ENCODE peak calls at places on chromosomes 4 and X, in nine cellular contexts. Z, M, H, K, R, S, I, E and L are unnamed samples. For H3K4me1, the result is how much of the 10 kb centered on the place peaks cover.

GRCh38 chr4:164109517-164109916 is 615.0 kb downstream of the TMA16 start:
- DNase-seq in I (no peak), R (no peak), E (no peak), M (no peak), S (no peak), H (no peak), K (no peak), Z (no peak), L (no peak)

GRCh38 chr4:106172846-106173245 is 143.2 kb downstream of the TBCK start:
- DNase-seq in Z (no peak), S (no peak), M (no peak), H (no peak), I (no peak), E (no peak), K (no peak), R (no peak), L (no peak)

GRCh38 chr4:67273676-67274075 is 271.6 kb downstream of the CENPC start:
- DNase-seq in Z (no peak), R (no peak), I (no peak), E (no peak), M (no peak), K (no peak), H (no peak), S (no peak), L (no peak)

GRCh38 chr4:106695846-106696245 is 327.3 kb upstream of the GIMD1 start:
- DNase-seq in K (no peak), E (no peak), S (no peak), Z (no peak), R (no peak), H (no peak), M (no peak), I (no peak), L (no peak)

GRCh38 chr4:42397256-42397634 is at the start of gene SHISA3:
- DNase-seq in R (peak), E (no peak), I (no peak), K (no peak), S (no peak), Z (no peak), H (no peak), M (no peak), L (peak)

GRCh38 chr4:2352171-2352570 is 66.3 kb downstream of the ZFYVE28 start:
- DNase-seq in K (no peak), Z (no peak), I (no peak), M (no peak), E (no peak), H (no peak), S (no peak), R (no peak), L (no peak)

GRCh38 chr4:159237975-159238374 is 135.1 kb downstream of the RAPGEF2 start:
- DNase-seq in H (no peak), K (no peak), Z (no peak), R (no peak), I (no peak), E (no peak), M (no peak), S (no peak), L (no peak)

GRCh38 chr4:38387819-38388218 is 276.2 kb upstream of the KLF3 start:
- DNase-seq in I (no peak), R (no peak), M (no peak), E (no peak), S (no peak), H (no peak), Z (no peak), K (no peak), L (no peak)

GRCh38 chr4:84718699-84719098 is 135.8 kb downstream of the CDS1 start:
- DNase-seq in M (no peak), E (no peak), H (no peak), Z (no peak), R (no peak), I (no peak), S (no peak), K (no peak), L (no peak)

GRCh38 chrX:41452565-41452964 is 5.4 kb downstream of the NYX start:
- DNase-seq in Z (no peak), R (peak), H (no peak), M (no peak), I (no peak), S (no peak), K (no peak), E (no peak), L (no peak)

GRCh38 chr4:41446391-41446790 is 91.6 kb upstream of the LIMCH1 start:
- DNase-seq in K (no peak), M (no peak), R (no peak), S (no peak), Z (no peak), H (no peak), I (no peak), E (no peak), L (no peak)

GRCh38 chr4:106114284-106114683 is 201.7 kb downstream of the TBCK start:
- DNase-seq in M (no peak), Z (no peak), E (no peak), S (no peak), K (no peak), R (no peak), H (no peak), I (no peak), L (no peak)

GRCh38 chrX:134396174-134396573 is 63.8 kb upstream of the HPRT1 start:
- DNase-seq in H (peak), S (peak), K (no peak), Z (no peak), M (no peak), I (no peak), E (no peak), R (no peak), L (no peak)

GRCh38 chr4:184284336-184284690 is 66.6 kb upstream of the ENPP6 start:
- DNase-seq in Z (no peak), K (no peak), M (no peak), E (no peak), I (peak), R (no peak), S (no peak), H (no peak), L (no peak)

GRCh38 chrX:130173190-130173895 is 1.6 kb downstream of the RAB33A start:
- DNase-seq in H (peak), S (no peak), K (no peak), I (peak), E (no peak), Z (no peak), R (peak), M (no peak), L (no peak)

GRCh38 chrX:65601530-65602281 is 65.7 kb upstream of the MSN start:
- DNase-seq in H (no peak), Z (peak), M (peak), R (peak), E (no peak), K (no peak), I (peak), S (peak), L (peak)

GRCh38 chr4:122882830-122883229 is 39.6 kb downstream of the NUDT6 start:
- DNase-seq in H (no peak), M (no peak), I (no peak), S (no peak), K (no peak), Z (no peak), R (no peak), E (no peak), L (no peak)

GRCh38 chr4:150988238-150988637 is 26.8 kb downstream of the LRBA start:
- DNase-seq in I (no peak), K (no peak), H (no peak), R (no peak), Z (no peak), M (no peak), S (no peak), E (no peak), L (no peak)

GRCh38 chr4:173506780-173507211 is 23.2 kb downstream of the HAND2 start:
- DNase-seq in I (peak), E (no peak), S (no peak), H (no peak), M (no peak), R (no peak), K (no peak), Z (no peak), L (no peak)

GRCh38 chr4:8543623-8544022 is 36.6 kb upstream of the GPR78 start:
- DNase-seq in S (no peak), M (no peak), E (no peak), K (no peak), H (no peak), R (no peak), I (no peak), Z (no peak), L (no peak)

GRCh38 chr4:57094482-57095223 is 15.5 kb downstream of the IGFBP7 start:
- DNase-seq in Z (no peak), I (no peak), H (no peak), E (no peak), R (peak), M (no peak), K (no peak), S (peak), L (no peak)

GRCh38 chrX:111465664-111466063 is 45.8 kb upstream of the SERTM2 start:
- DNase-seq in M (no peak), R (no peak), E (no peak), H (no peak), S (no peak), K (no peak), Z (no peak), I (no peak), L (no peak)

GRCh38 chrX:132837971-132838370 is 120.5 kb downstream of the HS6ST2 start:
- DNase-seq in S (no peak), Z (no peak), R (no peak), H (no peak), I (no peak), M (no peak), E (no peak), K (no peak), L (no peak)

GRCh38 chr4:150116506-150116905 is 38.3 kb downstream of the DCLK2 start:
- DNase-seq in S (no peak), K (no peak), H (no peak), E (no peak), M (no peak), I (no peak), R (no peak), Z (no peak), L (no peak)

GRCh38 chrX:2614911-2615310 is 76.2 kb upstream of the CD99 start:
- DNase-seq in H (no peak), I (no peak), Z (no peak), R (peak), S (peak), E (no peak), K (no peak), M (no peak), L (no peak)

GRCh38 chr4:73376962-73377361 is 27.1 kb upstream of the ALB start:
- DNase-seq in I (no peak), Z (no peak), K (no peak), H (no peak), E (no peak), M (no peak), S (no peak), R (no peak), L (no peak)

GRCh38 chr4:165813606-165814005 is 59.4 kb upstream of the TLL1 start:
- DNase-seq in E (no peak), M (no peak), Z (no peak), S (peak), K (no peak), R (no peak), I (no peak), H (no peak), L (no peak)

GRCh38 chr4:187795737-187796136 is 199.8 kb upstream of the ZFP42 start:
- DNase-seq in S (no peak), Z (no peak), R (no peak), E (no peak), I (no peak), H (no peak), K (no peak), M (no peak), L (no peak)
- H3K27ac ChIP-seq in S (no peak), Z (no peak), R (no peak), E (no peak), I (no peak), H (no peak), K (no peak), M (no peak), L (no peak)

GRCh38 chr4:168153596-168154440 is 61.5 kb downstream of the ANXA10 start:
- DNase-seq in K (no peak), E (peak), I (peak), M (peak), H (no peak), S (peak), Z (peak), R (peak), L (peak)
- H3K4me3 ChIP-seq in K (peak), E (no peak), I (peak), M (no peak), H (no peak), S (peak), Z (no peak), R (no peak), L (no peak)

GRCh38 chr4:168854216-168854921 is 155.7 kb downstream of the CBR4 start:
- DNase-seq in E (no peak), H (no peak), Z (no peak), K (no peak), M (no peak), S (no peak), I (no peak), R (no peak), L (no peak)

GRCh38 chr4:168852387-168852786 is 157.7 kb downstream of the CBR4 start:
- DNase-seq in I (no peak), R (no peak), K (no peak), M (no peak), H (no peak), Z (no peak), S (no peak), E (no peak), L (no peak)

GRCh38 chr4:168853770-168854169 is 156.3 kb downstream of the CBR4 start:
- DNase-seq in K (no peak), I (no peak), R (no peak), E (no peak), M (no peak), H (no peak), S (no peak), Z (no peak), L (no peak)

GRCh38 chr4:168850016-168850415 is 160.0 kb downstream of the CBR4 start:
- DNase-seq in E (no peak), R (no peak), M (no peak), K (no peak), H (no peak), S (no peak), Z (no peak), I (no peak), L (no peak)

GRCh38 chr4:168852933-168853713 is 156.9 kb downstream of the CBR4 start:
- DNase-seq in K (no peak), M (no peak), I (no peak), R (no peak), S (no peak), Z (no peak), H (no peak), E (no peak), L (no peak)
- H3K4me1 ChIP-seq in K (under half), M (under half), I (under half), R (half or more), S (under half), Z (under half), H (under half), E (under half), L (under half)

GRCh38 chr4:1302159-1302558 is 12.5 kb downstream of the MAEA start:
- DNase-seq in I (no peak), M (no peak), K (no peak), R (no peak), S (no peak), H (no peak), E (no peak), Z (no peak), L (no peak)
- H3K27ac ChIP-seq in I (no peak), M (no peak), K (peak), R (no peak), S (no peak), H (no peak), E (no peak), Z (no peak), L (no peak)

GRCh38 chr4:3485011-3485881 is 22.1 kb downstream of the DOK7 start:
- DNase-seq in K (no peak), Z (no peak), E (no peak), M (no peak), R (no peak), I (no peak), H (no peak), S (peak), L (no peak)
- H3K4me3 ChIP-seq in K (peak), Z (no peak), E (peak), M (no peak), R (no peak), I (no peak), H (no peak), S (peak), L (no peak)